ENCODE peak calls at places on chromosomes 16 and 17, in six cellular contexts. One of them, this sample, is unnamed. For H3K4me1, the result is how much of the 10 kb centered on the place peaks cover.

GRCh38 chr17:72297326-72298115 is 176.7 kb downstream of the SOX9 start:
- DNase-seq in prostate gland: no peak
- DNase-seq in IMR-90: peak
- DNase-seq in vagina: no peak
- DNase-seq in HCT116: peak
- DNase-seq in A549: peak
- DNase-seq in this sample: no peak

GRCh38 chr17:52606098-52606497 is 447.6 kb upstream of the CA10 start:
- DNase-seq in prostate gland: no peak
- DNase-seq in IMR-90: no peak
- DNase-seq in vagina: no peak
- DNase-seq in HCT116: no peak
- DNase-seq in A549: no peak
- DNase-seq in this sample: no peak

GRCh38 chr16:72105978-72106377 is 12.3 kb downstream of the DHX38 start:
- DNase-seq in prostate gland: no peak
- DNase-seq in IMR-90: no peak
- DNase-seq in vagina: no peak
- DNase-seq in HCT116: no peak
- DNase-seq in A549: no peak
- DNase-seq in this sample: no peak

GRCh38 chr16:82011199-82011641 is at the start of gene SDR42E1:
- DNase-seq in prostate gland: peak
- DNase-seq in IMR-90: no peak
- DNase-seq in vagina: no peak
- DNase-seq in HCT116: peak
- DNase-seq in A549: peak
- DNase-seq in this sample: peak

GRCh38 chr16:4454618-4455017 is 19.8 kb downstream of the NMRAL1 start:
- DNase-seq in prostate gland: no peak
- DNase-seq in IMR-90: no peak
- DNase-seq in vagina: no peak
- DNase-seq in HCT116: no peak
- DNase-seq in A549: no peak
- DNase-seq in this sample: no peak

GRCh38 chr16:82384017-82384416 is 214.0 kb upstream of the MPHOSPH6 start:
- DNase-seq in prostate gland: no peak
- DNase-seq in IMR-90: no peak
- DNase-seq in vagina: no peak
- DNase-seq in HCT116: no peak
- DNase-seq in A549: no peak
- DNase-seq in this sample: no peak

GRCh38 chr16:66701516-66701915 is 5.0 kb upstream of the CMTM4 start:
- DNase-seq in prostate gland: no peak
- DNase-seq in IMR-90: no peak
- DNase-seq in vagina: no peak
- DNase-seq in HCT116: no peak
- DNase-seq in A549: no peak
- DNase-seq in this sample: no peak

GRCh38 chr17:51441431-51441830 is 181.1 kb downstream of the UTP18 start:
- DNase-seq in prostate gland: no peak
- DNase-seq in IMR-90: no peak
- DNase-seq in vagina: no peak
- DNase-seq in HCT116: no peak
- DNase-seq in A549: no peak
- DNase-seq in this sample: no peak

GRCh38 chr17:73232587-73233373 is 28.9 kb downstream of the CPSF4L start:
- DNase-seq in prostate gland: peak
- DNase-seq in IMR-90: peak
- DNase-seq in vagina: no peak
- DNase-seq in HCT116: no peak
- DNase-seq in A549: peak
- DNase-seq in this sample: peak

GRCh38 chr16:48614759-48615158 is 4.8 kb upstream of the N4BP1 start:
- DNase-seq in prostate gland: no peak
- DNase-seq in IMR-90: no peak
- DNase-seq in vagina: no peak
- DNase-seq in HCT116: no peak
- DNase-seq in A549: no peak
- DNase-seq in this sample: no peak

GRCh38 chr17:13429201-13429600 is 172.5 kb downstream of the HS3ST3A1 start:
- DNase-seq in prostate gland: no peak
- DNase-seq in IMR-90: peak
- DNase-seq in vagina: no peak
- DNase-seq in HCT116: no peak
- DNase-seq in A549: no peak
- DNase-seq in this sample: no peak

GRCh38 chr17:28937044-28937729 is 14.1 kb downstream of the PHF12 start:
- DNase-seq in prostate gland: peak
- DNase-seq in IMR-90: peak
- DNase-seq in vagina: no peak
- DNase-seq in HCT116: no peak
- DNase-seq in A549: no peak
- DNase-seq in this sample: no peak

GRCh38 chr17:51258756-51259573 is 884 bp downstream of the MBTD1 start:
- DNase-seq in prostate gland: peak
- DNase-seq in IMR-90: no peak
- DNase-seq in vagina: no peak
- DNase-seq in HCT116: no peak
- DNase-seq in A549: peak
- DNase-seq in this sample: peak

GRCh38 chr16:20849587-20850390 is 43.5 kb downstream of the REXO5 start:
- DNase-seq in prostate gland: peak
- DNase-seq in IMR-90: peak
- DNase-seq in vagina: no peak
- DNase-seq in HCT116: peak
- DNase-seq in A549: peak
- DNase-seq in this sample: peak

GRCh38 chr16:64416232-64417010 is 705.4 kb downstream of the CDH11 start:
- DNase-seq in prostate gland: no peak
- DNase-seq in IMR-90: peak
- DNase-seq in vagina: no peak
- DNase-seq in HCT116: no peak
- DNase-seq in A549: no peak
- DNase-seq in this sample: no peak

GRCh38 chr16:63617047-63617989 is 1504.5 kb downstream of the CDH11 start:
- DNase-seq in prostate gland: peak
- DNase-seq in IMR-90: no peak
- DNase-seq in vagina: no peak
- DNase-seq in HCT116: no peak
- DNase-seq in A549: no peak
- DNase-seq in this sample: peak

GRCh38 chr16:85428168-85428898 is 184.8 kb upstream of the GSE1 start:
- DNase-seq in prostate gland: no peak
- DNase-seq in IMR-90: no peak
- DNase-seq in vagina: no peak
- DNase-seq in HCT116: peak
- DNase-seq in A549: peak
- DNase-seq in this sample: peak

GRCh38 chr17:27808629-27809028 is 8.3 kb upstream of the NOS2 start:
- DNase-seq in prostate gland: no peak
- DNase-seq in IMR-90: no peak
- DNase-seq in vagina: no peak
- DNase-seq in HCT116: no peak
- DNase-seq in A549: no peak
- DNase-seq in this sample: no peak

GRCh38 chr17:35819456-35819855 is 10.2 kb downstream of the TAF15 start:
- DNase-seq in prostate gland: no peak
- DNase-seq in IMR-90: no peak
- DNase-seq in vagina: no peak
- DNase-seq in HCT116: no peak
- DNase-seq in A549: no peak
- DNase-seq in this sample: no peak

GRCh38 chr17:78358538-78359215 is 1.2 kb downstream of the SOCS3 start:
- DNase-seq in prostate gland: no peak
- DNase-seq in IMR-90: peak
- DNase-seq in vagina: no peak
- DNase-seq in HCT116: no peak
- DNase-seq in A549: no peak
- DNase-seq in this sample: peak

GRCh38 chr17:19003966-19004600 is 481 bp downstream of the FAM83G start:
- DNase-seq in prostate gland: no peak
- DNase-seq in IMR-90: peak
- DNase-seq in vagina: no peak
- DNase-seq in HCT116: no peak
- DNase-seq in A549: peak
- DNase-seq in this sample: peak

GRCh38 chr16:56199164-56199563 is 7.9 kb downstream of the GNAO1 start:
- DNase-seq in prostate gland: no peak
- DNase-seq in IMR-90: no peak
- DNase-seq in vagina: no peak
- DNase-seq in HCT116: no peak
- DNase-seq in A549: no peak
- DNase-seq in this sample: no peak

GRCh38 chr17:45311762-45312476 is 4.9 kb downstream of the MAP3K14 start:
- DNase-seq in prostate gland: peak
- DNase-seq in IMR-90: peak
- DNase-seq in vagina: no peak
- DNase-seq in HCT116: peak
- DNase-seq in A549: peak
- DNase-seq in this sample: peak

GRCh38 chr17:1153795-1154546 is 25.8 kb downstream of the ABR start:
- DNase-seq in prostate gland: no peak
- DNase-seq in IMR-90: peak
- DNase-seq in vagina: no peak
- DNase-seq in HCT116: no peak
- DNase-seq in A549: peak
- DNase-seq in this sample: no peak

GRCh38 chr16:70809392-70810060 is 8.6 kb upstream of the VAC14 start:
- DNase-seq in prostate gland: no peak
- DNase-seq in IMR-90: no peak
- DNase-seq in vagina: no peak
- DNase-seq in HCT116: no peak
- DNase-seq in A549: no peak
- DNase-seq in this sample: no peak

GRCh38 chr17:68462381-68463210 is 5.3 kb upstream of the WIPI1 start:
- DNase-seq in prostate gland: peak
- DNase-seq in IMR-90: peak
- DNase-seq in vagina: no peak
- DNase-seq in HCT116: peak
- DNase-seq in A549: peak
- DNase-seq in this sample: peak

GRCh38 chr17:3635474-3636153 is 436 bp downstream of the SHPK start:
- DNase-seq in prostate gland: no peak
- DNase-seq in IMR-90: no peak
- DNase-seq in vagina: no peak
- DNase-seq in HCT116: no peak
- DNase-seq in A549: peak
- DNase-seq in this sample: peak

GRCh38 chr16:50400312-50400966 is 31.7 kb upstream of the BRD7 start:
- DNase-seq in prostate gland: no peak
- DNase-seq in IMR-90: no peak
- DNase-seq in vagina: peak
- DNase-seq in HCT116: no peak
- DNase-seq in A549: no peak
- DNase-seq in this sample: no peak

GRCh38 chr16:14308357-14308723 is 237.2 kb downstream of the MRTFB start:
- DNase-seq in prostate gland: no peak
- DNase-seq in IMR-90: no peak
- DNase-seq in vagina: no peak
- DNase-seq in HCT116: no peak
- DNase-seq in A549: no peak
- DNase-seq in this sample: no peak
- H3K4me3 ChIP-seq in prostate gland: no peak
- H3K4me3 ChIP-seq in IMR-90: no peak
- H3K4me3 ChIP-seq in vagina: no peak
- H3K4me3 ChIP-seq in HCT116: peak
- H3K4me3 ChIP-seq in A549: peak
- H3K4me3 ChIP-seq in this sample: no peak

GRCh38 chr16:9095998-9096397 is 4.6 kb downstream of the HAPSTR1 start:
- DNase-seq in prostate gland: no peak
- DNase-seq in IMR-90: no peak
- DNase-seq in vagina: no peak
- DNase-seq in HCT116: no peak
- DNase-seq in A549: no peak
- DNase-seq in this sample: no peak

GRCh38 chr16:9099131-9099625 is 7.7 kb downstream of the HAPSTR1 start:
- DNase-seq in prostate gland: no peak
- DNase-seq in IMR-90: peak
- DNase-seq in vagina: no peak
- DNase-seq in HCT116: no peak
- DNase-seq in A549: no peak
- DNase-seq in this sample: peak

GRCh38 chr16:9097266-9098219 is 6.1 kb downstream of the HAPSTR1 start:
- DNase-seq in prostate gland: no peak
- DNase-seq in IMR-90: no peak
- DNase-seq in vagina: no peak
- DNase-seq in HCT116: no peak
- DNase-seq in A549: no peak
- DNase-seq in this sample: no peak

GRCh38 chr16:9096416-9096952 is 5.0 kb downstream of the HAPSTR1 start:
- DNase-seq in prostate gland: peak
- DNase-seq in IMR-90: no peak
- DNase-seq in vagina: no peak
- DNase-seq in HCT116: no peak
- DNase-seq in A549: no peak
- DNase-seq in this sample: no peak

DNA sequence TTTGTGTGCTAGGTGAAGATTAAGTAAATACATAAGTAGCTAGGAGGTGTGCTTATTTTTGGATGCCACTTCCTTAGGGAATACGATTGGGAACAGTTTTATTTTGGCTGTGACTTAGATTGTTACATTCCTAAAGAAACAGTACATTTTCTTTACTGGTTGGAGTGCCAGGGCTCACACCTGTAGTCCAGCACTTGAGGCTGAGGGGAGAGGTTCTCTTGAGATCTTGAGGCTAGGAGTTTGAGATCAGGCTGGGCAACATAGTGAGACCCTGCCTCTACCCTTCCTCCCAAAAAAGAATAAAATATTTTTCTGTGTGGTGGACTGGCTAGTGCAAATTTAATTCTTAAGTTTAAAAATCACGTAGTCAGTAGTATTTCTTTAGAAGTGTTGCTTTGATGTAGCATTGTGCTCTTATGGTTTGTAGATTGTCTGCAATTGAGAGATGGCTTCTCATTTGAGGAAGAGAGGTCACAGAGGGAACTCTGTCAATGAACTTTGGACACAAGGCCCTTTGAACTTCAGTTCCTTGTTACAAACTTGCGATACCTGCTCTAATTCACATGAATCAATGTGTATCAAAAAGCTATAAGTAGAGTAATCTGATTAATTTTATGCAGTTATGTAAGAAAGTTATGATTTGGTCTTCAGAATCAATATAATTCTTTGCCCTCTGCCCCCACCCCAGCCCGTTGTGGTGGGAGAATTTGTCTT is 7.1 kb downstream of the HAPSTR1 start:
- DNase-seq in prostate gland: no peak
- DNase-seq in IMR-90: no peak
- DNase-seq in vagina: no peak
- DNase-seq in HCT116: no peak
- DNase-seq in A549: no peak
- DNase-seq in this sample: no peak
- H3K4me1 ChIP-seq in prostate gland: under half
- H3K4me1 ChIP-seq in IMR-90: under half
- H3K4me1 ChIP-seq in vagina: half or more
- H3K4me1 ChIP-seq in HCT116: half or more
- H3K4me1 ChIP-seq in A549: half or more
- H3K4me1 ChIP-seq in this sample: half or more

GRCh38 chr17:76671123-76671911 is 27.8 kb upstream of the ST6GALNAC1 start:
- DNase-seq in prostate gland: peak
- DNase-seq in IMR-90: peak
- DNase-seq in vagina: peak
- DNase-seq in HCT116: peak
- DNase-seq in A549: peak
- DNase-seq in this sample: peak
- TF ChIP-seq POLR2A in prostate gland: no peak
- TF ChIP-seq POLR2A in IMR-90: no peak
- TF ChIP-seq POLR2A in vagina: no peak
- TF ChIP-seq POLR2A in HCT116: peak
- TF ChIP-seq POLR2A in A549: peak
- TF ChIP-seq POLR2A in this sample: peak

GRCh38 chr17:17837380-17837821 is 615 bp upstream of the SREBF1 start:
- DNase-seq in prostate gland: no peak
- DNase-seq in IMR-90: peak
- DNase-seq in vagina: peak
- DNase-seq in HCT116: peak
- DNase-seq in A549: peak
- DNase-seq in this sample: peak
- H3K4me3 ChIP-seq in prostate gland: no peak
- H3K4me3 ChIP-seq in IMR-90: no peak
- H3K4me3 ChIP-seq in vagina: peak
- H3K4me3 ChIP-seq in HCT116: peak
- H3K4me3 ChIP-seq in A549: peak
- H3K4me3 ChIP-seq in this sample: peak

This sample was measured in thyroid gland.